ENCODE peak calls at places on chromosome 16, in seven cellular contexts. One of them, this sample, is unnamed.

GRCh38 chr16:47777191-47777590 is 316.1 kb downstream of the PHKB start:
- DNase-seq in endodermal cell: no peak
- DNase-seq in GM23248: peak; percentile 26
- DNase-seq in right atrium auricular region: no peak
- DNase-seq in SJSA1: peak; percentile 38
- DNase-seq in HAP-1: no peak
- DNase-seq in aorta: no peak
- DNase-seq in this sample: no peak

GRCh38 chr16:23510154-23510914 is at the start of gene GGA2:
- DNase-seq in endodermal cell: peak; percentile 91
- DNase-seq in GM23248: peak; percentile 89
- DNase-seq in right atrium auricular region: peak; percentile 86
- DNase-seq in SJSA1: peak; percentile 89
- DNase-seq in HAP-1: peak; percentile 85
- DNase-seq in aorta: peak; percentile 90
- DNase-seq in this sample: peak; percentile 87

GRCh38 chr16:59192551-59193199 is 458.6 kb upstream of the GOT2 start:
- DNase-seq in endodermal cell: peak; percentile 89
- DNase-seq in GM23248: peak; percentile 1
- DNase-seq in right atrium auricular region: no peak
- DNase-seq in SJSA1: peak; percentile 43
- DNase-seq in HAP-1: peak; percentile 81
- DNase-seq in aorta: peak; percentile 45
- DNase-seq in this sample: no peak

GRCh38 chr16:87780385-87780989 is 14.7 kb upstream of the KLHDC4 start:
- DNase-seq in endodermal cell: no peak
- DNase-seq in GM23248: peak; percentile 25
- DNase-seq in right atrium auricular region: no peak
- DNase-seq in SJSA1: no peak
- DNase-seq in HAP-1: no peak
- DNase-seq in aorta: peak; percentile 83
- DNase-seq in this sample: no peak

GRCh38 chr16:74700206-74701040 is at the start of gene MLKL:
- DNase-seq in endodermal cell: peak; percentile 77
- DNase-seq in GM23248: peak; percentile 77
- DNase-seq in right atrium auricular region: peak; percentile 67
- DNase-seq in SJSA1: peak; percentile 63
- DNase-seq in HAP-1: peak; percentile 61
- DNase-seq in aorta: peak; percentile 85
- DNase-seq in this sample: peak; percentile 27

GRCh38 chr16:16150117-16150877 is 73.0 kb downstream of the ABCC6 start:
- DNase-seq in endodermal cell: peak; percentile 50
- DNase-seq in GM23248: peak; percentile 53
- DNase-seq in right atrium auricular region: peak; percentile 69
- DNase-seq in SJSA1: no peak
- DNase-seq in HAP-1: no peak
- DNase-seq in aorta: peak; percentile 76
- DNase-seq in this sample: no peak

GRCh38 chr16:63617990-63618763 is 1503.7 kb downstream of the CDH11 start:
- DNase-seq in endodermal cell: no peak
- DNase-seq in GM23248: no peak
- DNase-seq in right atrium auricular region: no peak
- DNase-seq in SJSA1: no peak
- DNase-seq in HAP-1: no peak
- DNase-seq in aorta: no peak
- DNase-seq in this sample: no peak

GRCh38 chr16:84247341-84247740 is 7.5 kb upstream of the KCNG4 start:
- DNase-seq in endodermal cell: no peak
- DNase-seq in GM23248: peak; percentile 35
- DNase-seq in right atrium auricular region: no peak
- DNase-seq in SJSA1: no peak
- DNase-seq in HAP-1: no peak
- DNase-seq in aorta: no peak
- DNase-seq in this sample: no peak

GRCh38 chr16:997440-998051 is 16.0 kb downstream of the SOX8 start:
- DNase-seq in endodermal cell: peak; percentile 86
- DNase-seq in GM23248: peak; percentile 42
- DNase-seq in right atrium auricular region: no peak
- DNase-seq in SJSA1: peak; percentile 44
- DNase-seq in HAP-1: peak; percentile 41
- DNase-seq in aorta: peak; percentile 71
- DNase-seq in this sample: peak; percentile 79

GRCh38 chr16:85168732-85169256 is 56.5 kb upstream of the CIBAR2 start:
- DNase-seq in endodermal cell: peak; percentile 82
- DNase-seq in GM23248: peak; percentile 83
- DNase-seq in right atrium auricular region: peak; percentile 73
- DNase-seq in SJSA1: peak; percentile 46
- DNase-seq in HAP-1: peak; percentile 84
- DNase-seq in aorta: peak; percentile 70
- DNase-seq in this sample: no peak

GRCh38 chr16:59907671-59908070 is 1173.6 kb upstream of the GOT2 start:
- DNase-seq in endodermal cell: no peak
- DNase-seq in GM23248: no peak
- DNase-seq in right atrium auricular region: no peak
- DNase-seq in SJSA1: no peak
- DNase-seq in HAP-1: no peak
- DNase-seq in aorta: no peak
- DNase-seq in this sample: no peak

GRCh38 chr16:84156342-84156784 is 11.3 kb downstream of the DNAAF1 start:
- DNase-seq in endodermal cell: no peak
- DNase-seq in GM23248: peak; percentile 42
- DNase-seq in right atrium auricular region: no peak
- DNase-seq in SJSA1: no peak
- DNase-seq in HAP-1: no peak
- DNase-seq in aorta: no peak
- DNase-seq in this sample: no peak

GRCh38 chr16:17232487-17232886 is 238.3 kb downstream of the XYLT1 start:
- DNase-seq in endodermal cell: no peak
- DNase-seq in GM23248: no peak
- DNase-seq in right atrium auricular region: no peak
- DNase-seq in SJSA1: no peak
- DNase-seq in HAP-1: no peak
- DNase-seq in aorta: no peak
- DNase-seq in this sample: no peak

GRCh38 chr16:83995756-83996155 is 27.7 kb downstream of the NECAB2 start:
- DNase-seq in endodermal cell: peak; percentile 76
- DNase-seq in GM23248: no peak
- DNase-seq in right atrium auricular region: no peak
- DNase-seq in SJSA1: no peak
- DNase-seq in HAP-1: no peak
- DNase-seq in aorta: peak; percentile 35
- DNase-seq in this sample: no peak

GRCh38 chr16:20072524-20073202 is 1.0 kb downstream of the GPR139 start:
- DNase-seq in endodermal cell: no peak
- DNase-seq in GM23248: no peak
- DNase-seq in right atrium auricular region: no peak
- DNase-seq in SJSA1: no peak
- DNase-seq in HAP-1: no peak
- DNase-seq in aorta: no peak
- DNase-seq in this sample: no peak

GRCh38 chr16:19831678-19832077 is 53.0 kb downstream of the GPRC5B start:
- DNase-seq in endodermal cell: no peak
- DNase-seq in GM23248: peak; percentile 90
- DNase-seq in right atrium auricular region: no peak
- DNase-seq in SJSA1: peak; percentile 34
- DNase-seq in HAP-1: no peak
- DNase-seq in aorta: no peak
- DNase-seq in this sample: no peak

GRCh38 chr16:7038475-7038874 is 294.2 kb upstream of the RBFOX1 start:
- DNase-seq in endodermal cell: no peak
- DNase-seq in GM23248: no peak
- DNase-seq in right atrium auricular region: no peak
- DNase-seq in SJSA1: no peak
- DNase-seq in HAP-1: no peak
- DNase-seq in aorta: no peak
- DNase-seq in this sample: no peak

GRCh38 chr16:4649744-4650442 is 25.3 kb downstream of the MGRN1 start:
- DNase-seq in endodermal cell: no peak
- DNase-seq in GM23248: no peak
- DNase-seq in right atrium auricular region: no peak
- DNase-seq in SJSA1: no peak
- DNase-seq in HAP-1: no peak
- DNase-seq in aorta: no peak
- DNase-seq in this sample: no peak

GRCh38 chr16:82439678-82440293 is 187.0 kb upstream of the CDH13 start:
- DNase-seq in endodermal cell: peak; percentile 73
- DNase-seq in GM23248: peak; percentile 41
- DNase-seq in right atrium auricular region: no peak
- DNase-seq in SJSA1: peak; percentile 5
- DNase-seq in HAP-1: peak; percentile 54
- DNase-seq in aorta: no peak
- DNase-seq in this sample: no peak

GRCh38 chr16:89185062-89185751 is 13.7 kb downstream of the CDH15 start:
- DNase-seq in endodermal cell: peak; percentile 56
- DNase-seq in GM23248: peak; percentile 44
- DNase-seq in right atrium auricular region: no peak
- DNase-seq in SJSA1: no peak
- DNase-seq in HAP-1: no peak
- DNase-seq in aorta: no peak
- DNase-seq in this sample: no peak

GRCh38 chr16:86975445-86975844 is 341.7 kb downstream of the C16orf95 start:
- DNase-seq in endodermal cell: peak; percentile 90
- DNase-seq in GM23248: peak; percentile 66
- DNase-seq in right atrium auricular region: no peak
- DNase-seq in SJSA1: peak; percentile 83
- DNase-seq in HAP-1: peak; percentile 28
- DNase-seq in aorta: peak; percentile 75
- DNase-seq in this sample: no peak

GRCh38 chr16:20510323-20510722 is 59.0 kb downstream of the ACSM2A start:
- DNase-seq in endodermal cell: no peak
- DNase-seq in GM23248: no peak
- DNase-seq in right atrium auricular region: no peak
- DNase-seq in SJSA1: no peak
- DNase-seq in HAP-1: no peak
- DNase-seq in aorta: no peak
- DNase-seq in this sample: no peak

GRCh38 chr16:31700200-31700529 is 172.5 kb downstream of the AHSP start:
- DNase-seq in endodermal cell: no peak
- DNase-seq in GM23248: peak; percentile 76
- DNase-seq in right atrium auricular region: no peak
- DNase-seq in SJSA1: no peak
- DNase-seq in HAP-1: peak; percentile 94
- DNase-seq in aorta: no peak
- DNase-seq in this sample: no peak

GRCh38 chr16:13559624-13560023 is 360.3 kb upstream of the ERCC4 start:
- DNase-seq in endodermal cell: no peak
- DNase-seq in GM23248: no peak
- DNase-seq in right atrium auricular region: no peak
- DNase-seq in SJSA1: no peak
- DNase-seq in HAP-1: no peak
- DNase-seq in aorta: no peak
- DNase-seq in this sample: no peak
- H3K27me3 ChIP-seq in endodermal cell: no peaks in the 10 kb centered on the region
- H3K27me3 ChIP-seq in GM23248: no peaks in the 10 kb centered on the region
- H3K27me3 ChIP-seq in right atrium auricular region: no peaks in the 10 kb centered on the region
- H3K27me3 ChIP-seq in SJSA1: peaks cover 4% of the 10 kb centered on the region
- H3K27me3 ChIP-seq in HAP-1: no peaks in the 10 kb centered on the region
- H3K27me3 ChIP-seq in aorta: no peaks in the 10 kb centered on the region
- H3K27me3 ChIP-seq in this sample: no peaks in the 10 kb centered on the region

DNA sequence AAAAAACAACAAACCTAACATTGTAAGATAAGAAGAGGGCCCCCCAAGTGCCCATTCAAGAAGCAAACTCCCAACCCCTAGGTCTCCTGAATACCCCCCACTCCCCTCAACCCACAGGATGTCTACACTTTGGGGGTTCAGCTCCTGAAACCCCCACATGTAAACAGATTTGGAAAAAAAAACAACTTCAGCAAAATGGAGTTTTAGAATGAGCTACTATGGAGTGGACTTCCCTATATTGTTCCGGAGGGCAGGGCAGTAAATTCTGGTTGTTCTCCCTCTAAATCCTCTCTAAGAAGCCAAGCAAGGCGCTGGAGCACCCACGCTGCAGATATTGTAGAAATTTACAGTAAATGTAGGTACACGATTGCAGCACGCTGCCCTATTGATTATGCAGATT is 8.5 kb upstream of the ZFHX3 start:
- DNase-seq in endodermal cell: peak; percentile 30
- DNase-seq in GM23248: no peak
- DNase-seq in right atrium auricular region: no peak
- DNase-seq in SJSA1: peak; percentile 39
- DNase-seq in HAP-1: no peak
- DNase-seq in aorta: no peak
- DNase-seq in this sample: no peak
- H3K27me3 ChIP-seq in endodermal cell: peaks cover 88% of the 10 kb centered on the region
- H3K27me3 ChIP-seq in GM23248: no peaks in the 10 kb centered on the region
- H3K27me3 ChIP-seq in right atrium auricular region: no peaks in the 10 kb centered on the region
- H3K27me3 ChIP-seq in SJSA1: no peaks in the 10 kb centered on the region
- H3K27me3 ChIP-seq in HAP-1: no peaks in the 10 kb centered on the region
- H3K27me3 ChIP-seq in aorta: no peaks in the 10 kb centered on the region
- H3K27me3 ChIP-seq in this sample: peaks cover 3% of the 10 kb centered on the region

DNA sequence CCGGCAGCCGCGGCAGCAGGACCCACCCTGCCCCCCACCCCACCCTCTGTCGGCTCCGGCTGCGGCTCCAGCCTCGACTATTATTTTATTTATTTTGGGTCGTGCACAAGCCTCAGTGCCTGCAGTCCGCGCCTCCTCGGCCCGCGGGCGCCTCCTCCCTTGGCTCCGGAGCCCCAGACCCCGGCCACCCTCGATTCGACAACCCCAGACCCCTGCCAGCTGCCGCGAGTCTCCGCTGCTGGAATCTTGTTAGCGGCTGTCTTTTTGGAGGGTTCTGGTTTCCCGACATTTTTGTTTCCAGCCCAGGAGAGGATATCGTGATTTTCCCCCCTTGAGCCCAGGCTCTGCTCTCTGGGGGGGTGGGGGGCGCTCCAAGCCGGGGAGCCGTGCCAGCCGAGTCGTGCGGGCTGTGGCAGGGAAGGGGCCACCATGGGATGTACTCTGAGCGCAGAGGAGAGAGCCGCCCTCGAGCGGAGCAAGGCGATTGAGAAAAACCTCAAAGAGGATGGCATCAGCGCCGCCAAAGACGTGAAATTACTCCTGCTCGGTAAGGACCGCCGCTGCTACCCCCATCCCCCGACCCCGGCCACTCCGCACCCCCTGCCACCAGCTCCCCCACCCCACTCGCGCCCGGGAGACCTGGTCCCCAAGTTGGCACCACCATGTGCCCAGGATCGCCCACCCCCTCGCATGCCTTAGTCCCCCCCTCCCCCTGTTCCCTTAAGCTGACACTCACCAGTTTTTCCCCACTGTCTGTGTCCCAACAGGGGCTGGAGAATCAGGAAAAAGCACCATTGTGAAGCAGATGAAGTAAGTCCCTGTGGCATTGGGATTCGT is 736 bp downstream of the GNAO1 start:
- DNase-seq in endodermal cell: peak; percentile 63
- DNase-seq in GM23248: no peak
- DNase-seq in right atrium auricular region: no peak
- DNase-seq in SJSA1: no peak
- DNase-seq in HAP-1: peak; percentile 24
- DNase-seq in aorta: no peak
- DNase-seq in this sample: no peak
- H3K27me3 ChIP-seq in endodermal cell: peaks cover 54% of the 10 kb centered on the region
- H3K27me3 ChIP-seq in GM23248: peaks cover 72% of the 10 kb centered on the region
- H3K27me3 ChIP-seq in right atrium auricular region: no peaks in the 10 kb centered on the region
- H3K27me3 ChIP-seq in SJSA1: peaks cover 22% of the 10 kb centered on the region
- H3K27me3 ChIP-seq in HAP-1: peaks cover 42% of the 10 kb centered on the region
- H3K27me3 ChIP-seq in aorta: no peaks in the 10 kb centered on the region
- H3K27me3 ChIP-seq in this sample: peaks cover 20% of the 10 kb centered on the region

DNA sequence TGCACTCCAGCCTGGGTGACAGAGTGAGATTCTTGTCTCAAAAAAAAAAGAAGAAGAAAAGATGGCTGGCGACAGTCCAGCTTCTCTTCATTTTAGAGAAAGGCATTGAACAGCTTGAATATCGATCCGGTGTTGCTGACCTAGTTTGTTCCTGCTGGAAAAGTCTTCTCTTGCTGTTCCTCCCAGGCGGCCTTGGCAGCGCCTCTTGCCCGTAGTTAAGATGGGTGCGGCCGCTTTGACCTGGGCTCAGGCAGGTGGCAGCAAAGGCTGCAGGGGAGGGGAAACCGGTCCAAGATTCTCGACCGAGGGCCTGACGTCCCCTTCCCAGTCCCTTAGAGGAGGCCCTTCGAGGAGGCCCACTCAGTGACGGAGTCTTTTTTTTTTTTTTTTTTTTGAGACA is 3.8 kb upstream of the ZNF764 start:
- DNase-seq in endodermal cell: no peak
- DNase-seq in GM23248: no peak
- DNase-seq in right atrium auricular region: no peak
- DNase-seq in SJSA1: no peak
- DNase-seq in HAP-1: no peak
- DNase-seq in aorta: no peak
- DNase-seq in this sample: no peak
- H3K27me3 ChIP-seq in endodermal cell: no peaks in the 10 kb centered on the region
- H3K27me3 ChIP-seq in GM23248: no peaks in the 10 kb centered on the region
- H3K27me3 ChIP-seq in right atrium auricular region: no peaks in the 10 kb centered on the region
- H3K27me3 ChIP-seq in SJSA1: no peaks in the 10 kb centered on the region
- H3K27me3 ChIP-seq in HAP-1: no peaks in the 10 kb centered on the region
- H3K27me3 ChIP-seq in aorta: no peaks in the 10 kb centered on the region
- H3K27me3 ChIP-seq in this sample: no peaks in the 10 kb centered on the region